ENCODE peak calls at places on chromosomes 1 and 21, in ten cellular contexts. A, L, O, I, N, Q, B, J, D and U are unnamed samples.

GRCh38 chr1:153881764-153882163 is 41.0 kb downstream of the GATAD2B start:
- DNase-seq in L (no peak), O (no peak), A (no peak), D (peak; percentile 49), B (no peak), Q (no peak), I (no peak), J (no peak), N (no peak), U (peak; percentile 6)

GRCh38 chr1:116529199-116529616 is 41.6 kb downstream of the CD58 start:
- DNase-seq in Q (no peak), N (no peak), L (no peak), A (no peak), O (no peak), D (no peak), B (no peak), J (no peak), I (no peak), U (no peak)

GRCh38 chr1:117366982-117367768 is at the start of gene MAN1A2:
- DNase-seq in D (peak; percentile 88), Q (no peak), O (peak; percentile 95), B (peak; percentile 47), I (peak; percentile 87), J (peak; percentile 54), A (peak; percentile 86), L (peak; percentile 86), N (peak; percentile 81), U (peak; percentile 75)

GRCh38 chr1:236957235-236957634 is 47.0 kb downstream of the MT1HL1 start:
- DNase-seq in L (no peak), J (no peak), O (no peak), A (no peak), N (no peak), I (no peak), Q (no peak), D (no peak), B (no peak), U (no peak)

GRCh38 chr1:93844262-93845045 is 34.6 kb downstream of the DNTTIP2 start:
- DNase-seq in I (peak; percentile 69), O (peak; percentile 52), J (peak; percentile 66), N (peak; percentile 49), A (peak; percentile 59), D (peak; percentile 85), L (peak; percentile 29), Q (peak; percentile 50), B (no peak), U (peak; percentile 51)

GRCh38 chr1:231278100-231278790 is 37.2 kb downstream of the GNPAT start:
- DNase-seq in B (no peak), O (no peak), J (no peak), N (no peak), A (no peak), D (no peak), L (no peak), I (no peak), Q (no peak), U (no peak)

GRCh38 chr21:25997788-25998611 is 172.6 kb downstream of the APP start:
- DNase-seq in J (no peak), I (no peak), N (no peak), O (no peak), Q (no peak), D (peak; percentile 22), L (no peak), A (no peak), B (no peak), U (no peak)

GRCh38 chr1:238485062-238485905 is 594.6 kb upstream of the ZP4 start:
- DNase-seq in N (no peak), Q (no peak), D (peak; percentile 69), A (no peak), B (no peak), I (no peak), L (no peak), J (no peak), O (no peak), U (no peak)

GRCh38 chr1:80531182-80531581 is 1269.6 kb upstream of the ADGRL2 start:
- DNase-seq in O (no peak), B (no peak), A (no peak), Q (no peak), D (no peak), L (no peak), J (no peak), N (no peak), I (no peak), U (no peak)

GRCh38 chr1:187451238-187451637 is 622.5 kb downstream of the PLA2G4A start:
- DNase-seq in N (no peak), I (no peak), J (no peak), D (no peak), L (no peak), A (no peak), Q (no peak), O (no peak), B (no peak), U (no peak)

GRCh38 chr1:30757196-30757949 is at the start of gene LAPTM5:
- DNase-seq in Q (no peak), N (peak; percentile 55), D (no peak), J (no peak), A (no peak), I (peak; percentile 74), B (peak; percentile 50), L (peak; percentile 92), O (peak; percentile 89), U (peak; percentile 69)

GRCh38 chr1:212952596-212952995 is 2.3 kb downstream of the VASH2 start:
- DNase-seq in B (no peak), I (no peak), J (no peak), D (no peak), N (no peak), O (no peak), Q (no peak), A (no peak), L (no peak), U (no peak)

GRCh38 chr1:5880630-5881405 is 111.4 kb downstream of the NPHP4 start:
- DNase-seq in Q (no peak), J (no peak), D (no peak), I (no peak), N (no peak), L (no peak), O (peak; percentile 30), A (no peak), B (no peak), U (no peak)

GRCh38 chr1:41811978-41812852 is 106.5 kb downstream of the HIVEP3 start:
- DNase-seq in A (peak; percentile 73), N (peak; percentile 25), I (peak; percentile 54), O (no peak), B (peak; percentile 31), Q (peak; percentile 47), J (peak; percentile 29), D (peak; percentile 64), L (no peak), U (peak; percentile 77)

GRCh38 chr1:234607091-234608025 is 2.6 kb downstream of the IRF2BP2 start:
- DNase-seq in J (no peak), A (no peak), N (no peak), O (peak; percentile 69), Q (no peak), L (peak; percentile 36), D (no peak), I (peak; percentile 38), B (peak; percentile 25), U (peak; percentile 41)

GRCh38 chr1:109787211-109787844 is 23.6 kb upstream of the EPS8L3 start:
- DNase-seq in D (no peak), B (no peak), Q (no peak), O (peak; percentile 40), L (no peak), I (no peak), N (no peak), J (no peak), A (no peak), U (no peak)

GRCh38 chr21:14070049-14070893 is 140.5 kb downstream of the LIPI start:
- DNase-seq in A (no peak), J (no peak), I (no peak), O (no peak), D (no peak), L (no peak), Q (no peak), B (no peak), N (no peak), U (no peak)

GRCh38 chr1:236051107-236051885 is 13.6 kb downstream of the NID1 start:
- DNase-seq in D (no peak), I (no peak), B (no peak), J (no peak), L (no peak), A (no peak), N (no peak), O (no peak), Q (no peak), U (no peak)

GRCh38 chr1:216114180-216114579 is 309.1 kb downstream of the USH2A start:
- DNase-seq in Q (no peak), L (no peak), J (no peak), O (no peak), A (no peak), N (no peak), D (no peak), I (no peak), B (no peak), U (no peak)

GRCh38 chr1:216124382-216124781 is 298.9 kb downstream of the USH2A start:
- DNase-seq in O (no peak), Q (no peak), J (no peak), I (no peak), N (no peak), D (no peak), A (no peak), L (no peak), B (no peak), U (no peak)

GRCh38 chr1:216119600-216119999 is 303.6 kb downstream of the USH2A start:
- DNase-seq in Q (no peak), J (peak; percentile 14), N (no peak), D (peak; percentile 38), I (no peak), L (no peak), B (no peak), O (no peak), A (peak; percentile 27), U (no peak)
- TF ChIP-seq CTCF in Q (peak; percentile 63), J (peak; percentile 69), N (no peak), D (peak; percentile 57), I (no peak), L (no peak), B (no peak), O (no peak), A (peak; percentile 52), U (no peak)

GRCh38 chr1:34419662-34420061 is 243.0 kb downstream of the C1orf94 start:
- DNase-seq in J (no peak), D (no peak), I (no peak), A (no peak), N (no peak), L (no peak), O (no peak), Q (no peak), B (no peak), U (no peak)
- TF ChIP-seq CTCF in J (peak; percentile 18), D (no peak), I (no peak), A (no peak), N (no peak), L (no peak), O (no peak), Q (no peak), B (no peak), U (no peak)

DNA sequence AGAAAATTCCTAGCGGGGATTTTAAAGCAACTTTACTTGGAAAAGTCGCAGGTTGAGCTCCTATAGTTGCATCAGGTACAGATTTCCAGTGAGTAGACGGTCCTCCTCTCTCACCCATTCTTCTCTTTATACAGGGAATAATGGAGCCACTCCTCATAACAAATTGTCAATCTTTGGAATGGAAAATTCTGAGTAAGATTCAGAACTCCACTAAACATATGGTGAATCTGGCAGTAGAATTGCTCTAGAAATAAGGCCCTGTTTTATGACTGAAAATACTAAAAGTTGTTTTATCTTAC is 1.5 kb downstream of the NTNG1 start:
- DNase-seq in Q (no peak), D (no peak), N (no peak), L (no peak), B (no peak), I (no peak), O (no peak), J (no peak), A (no peak), U (no peak)
- TF ChIP-seq CTCF in Q (peak; percentile 28), D (no peak), N (no peak), L (no peak), B (no peak), I (peak; percentile 58), O (no peak), J (no peak), A (no peak), U (peak; percentile 42)

GRCh38 chr1:34977210-34977471 is 8.0 kb downstream of the TMEM35B start:
- DNase-seq in D (no peak), Q (no peak), I (no peak), L (no peak), O (no peak), N (no peak), A (no peak), J (no peak), B (no peak), U (no peak)
- TF ChIP-seq CTCF in D (no peak), Q (no peak), I (no peak), L (no peak), O (no peak), N (no peak), A (no peak), J (no peak), B (no peak), U (no peak)